ENCODE peak calls at places on chromosomes 5 and 9, in five cellular contexts. A is lung, V is stomach, N is AG04450, T is epithelial cell of esophagus. J is an unnamed sample.

GRCh38 chr5:138790684-138791083 is 37.5 kb downstream of the CTNNA1 start:
- DNase-seq in A (no peak), N (no peak), T (no peak), V (no peak), J (no peak)

GRCh38 chr9:91663858-91664257 is 240.2 kb upstream of the NFIL3 start:
- DNase-seq in N (no peak), V (no peak), T (peak; percentile 44), A (no peak), J (no peak)

GRCh38 chr5:52491829-52492217 is 295.9 kb upstream of the ITGA1 start:
- DNase-seq in A (no peak), N (no peak), V (no peak), T (no peak), J (no peak)

GRCh38 chr9:99513441-99514112 is 291.5 kb downstream of the SEC61B start:
- DNase-seq in N (no peak), V (no peak), A (no peak), T (no peak), J (no peak)

GRCh38 chr5:144035341-144035740 is 135.1 kb downstream of the YIPF5 start:
- DNase-seq in V (no peak), T (no peak), N (no peak), A (no peak), J (no peak)

GRCh38 chr5:124289641-124290201 is 456.7 kb downstream of the ZNF608 start:
- DNase-seq in T (peak; percentile 77), V (peak; percentile 69), A (no peak), N (no peak), J (no peak)

GRCh38 chr9:81394816-81395215 is 294.5 kb downstream of the TLE1 start:
- DNase-seq in A (no peak), T (no peak), V (no peak), N (no peak), J (no peak)

GRCh38 chr5:156201793-156202388 is 125.1 kb upstream of the SGCD start:
- DNase-seq in N (peak; percentile 8), V (no peak), A (no peak), T (peak; percentile 4), J (no peak)

GRCh38 chr9:78026947-78027346 is 4.7 kb downstream of the GNAQ start:
- DNase-seq in A (no peak), N (no peak), T (peak; percentile 49), V (no peak), J (peak; percentile 19)

GRCh38 chr5:94086194-94086593 is 344.8 kb upstream of the POU5F2 start:
- DNase-seq in N (no peak), A (no peak), T (peak; percentile 10), V (no peak), J (no peak)

GRCh38 chr9:131773911-131774379 is 34.1 kb upstream of the RAPGEF1 start:
- DNase-seq in A (peak; percentile 31), T (peak; percentile 71), V (peak; percentile 30), N (peak; percentile 32), J (peak; percentile 82)

GRCh38 chr5:170411100-170411499 is 21.9 kb upstream of the KCNMB1 start:
- DNase-seq in A (no peak), V (no peak), T (no peak), N (no peak), J (no peak)
- TF ChIP-seq CTCF in A (no peak), V (no peak), T (no peak), N (no peak), J (no peak)

DNA sequence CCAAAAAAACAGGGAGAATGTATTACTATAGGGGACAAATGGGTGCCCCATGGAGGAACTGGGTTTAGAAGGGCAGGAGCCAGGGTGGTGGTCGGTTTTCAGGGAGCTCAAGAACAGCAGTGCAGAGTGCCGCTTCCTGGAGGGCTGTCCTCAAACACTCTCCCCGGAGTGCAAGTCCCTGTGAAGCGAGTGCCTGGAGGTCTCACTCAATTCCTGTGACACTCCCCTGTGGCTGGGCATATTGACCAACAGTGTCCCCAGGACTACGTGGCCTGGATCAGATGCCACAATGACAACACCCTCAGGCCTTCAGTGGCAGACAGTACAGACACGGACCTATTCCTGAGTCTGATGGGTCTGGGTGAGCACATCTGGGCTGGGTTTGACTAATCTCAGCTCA is 412.1 kb upstream of the IRX2 start:
- DNase-seq in A (no peak), T (no peak), N (no peak), V (no peak), J (no peak)
- TF ChIP-seq CTCF in A (no peak), T (no peak), N (no peak), V (no peak), J (no peak)

DNA sequence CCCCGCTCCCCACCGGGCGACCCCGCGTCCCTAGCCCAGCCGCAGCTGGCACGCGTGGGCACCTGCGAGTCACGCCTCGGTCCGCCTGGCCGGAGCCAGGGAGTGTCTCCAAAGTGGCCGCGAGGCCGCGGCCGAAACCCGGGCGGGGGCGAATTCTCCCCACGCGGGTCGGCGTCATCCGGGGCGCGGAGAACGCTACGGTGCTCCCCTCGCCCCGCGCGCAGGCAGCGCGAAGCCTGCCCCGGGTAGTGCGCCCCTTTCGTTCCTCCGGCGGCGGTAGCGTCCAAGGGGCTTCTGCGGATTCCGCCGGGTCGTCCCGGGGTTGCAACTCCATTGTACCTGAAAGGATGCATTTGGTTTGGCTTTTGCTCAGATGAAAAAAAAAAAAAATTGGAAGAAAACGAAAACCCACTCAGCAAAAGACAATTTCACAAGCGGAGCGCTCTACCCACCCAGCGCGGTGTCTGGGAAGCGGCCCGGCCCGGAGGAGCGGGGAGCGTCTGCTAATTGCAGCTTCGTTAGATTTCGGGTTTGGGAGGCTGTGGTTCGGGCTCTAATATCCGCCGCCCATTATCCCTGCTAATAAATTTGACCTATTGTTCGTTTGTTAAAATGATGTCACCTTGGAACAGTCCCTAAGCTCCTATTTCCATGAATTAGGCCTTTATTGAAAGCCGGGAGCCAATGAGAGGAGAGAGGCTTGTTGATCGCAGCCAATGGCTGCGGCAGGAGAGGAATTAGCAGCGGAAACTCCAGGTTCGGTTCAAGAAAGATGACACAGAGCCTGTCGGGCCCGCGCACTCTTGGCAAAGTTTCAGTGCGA is at the start of gene TLX3:
- DNase-seq in T (peak; percentile 76), N (no peak), A (no peak), V (no peak), J (peak; percentile 75)
- TF ChIP-seq CTCF in T (no peak), N (no peak), A (no peak), V (no peak), J (no peak)

GRCh38 chr9:3762076-3762475 is 236.3 kb upstream of the RFX3 start:
- DNase-seq in A (no peak), T (no peak), V (no peak), N (no peak), J (no peak)

GRCh38 chr9:3756071-3756470 is 230.3 kb upstream of the RFX3 start:
- DNase-seq in A (no peak), N (no peak), T (no peak), V (no peak), J (no peak)

GRCh38 chr9:3758816-3759576 is 233.2 kb upstream of the RFX3 start:
- DNase-seq in N (no peak), A (no peak), T (peak; percentile 50), V (no peak), J (no peak)

DNA sequence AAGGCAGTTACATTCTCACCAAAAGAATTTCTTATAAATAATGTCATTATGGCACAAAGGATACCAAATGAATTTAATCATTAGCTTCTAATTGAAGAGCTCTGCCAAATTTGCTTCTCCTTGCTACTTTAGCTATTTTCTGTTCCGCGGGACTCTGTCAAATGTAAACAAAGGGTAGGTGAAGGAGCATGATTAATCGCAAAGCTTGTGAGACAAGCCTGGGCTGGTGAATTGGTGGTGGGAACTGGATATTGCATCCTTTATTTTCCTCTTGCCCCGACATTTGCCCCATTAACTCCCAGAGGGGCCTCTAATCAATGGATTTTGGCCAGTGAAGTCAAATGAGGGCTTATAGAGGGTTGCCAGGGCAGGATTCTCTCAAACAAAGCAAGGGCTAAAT is 234.2 kb upstream of the RFX3 start:
- DNase-seq in N (no peak), T (peak; percentile 84), V (no peak), A (no peak), J (peak; percentile 36)
- TF ChIP-seq CTCF in N (no peak), T (peak; percentile 50), V (no peak), A (no peak), J (no peak)

GRCh38 chr5:151740958-151741373 is 17.5 kb downstream of the ATOX1 start:
- DNase-seq in N (no peak), T (peak; percentile 60), A (no peak), V (no peak), J (peak; percentile 72)
- TF ChIP-seq CTCF in N (no peak), T (no peak), A (no peak), V (no peak), J (peak; percentile 67)

GRCh38 chr9:70137577-70137976 is 93.9 kb downstream of the MAMDC2 start:
- DNase-seq in N (no peak), A (no peak), V (no peak), T (no peak), J (no peak)

GRCh38 chr9:70136632-70137031 is 93.0 kb downstream of the MAMDC2 start:
- DNase-seq in A (no peak), V (no peak), N (no peak), T (peak; percentile 56), J (peak; percentile 75)

GRCh38 chr9:70133253-70134208 is 89.9 kb downstream of the MAMDC2 start:
- DNase-seq in A (no peak), N (no peak), V (no peak), T (peak; percentile 23), J (no peak)

GRCh38 chr9:70134360-70134759 is 90.7 kb downstream of the MAMDC2 start:
- DNase-seq in T (no peak), V (no peak), A (no peak), N (no peak), J (no peak)

DNA sequence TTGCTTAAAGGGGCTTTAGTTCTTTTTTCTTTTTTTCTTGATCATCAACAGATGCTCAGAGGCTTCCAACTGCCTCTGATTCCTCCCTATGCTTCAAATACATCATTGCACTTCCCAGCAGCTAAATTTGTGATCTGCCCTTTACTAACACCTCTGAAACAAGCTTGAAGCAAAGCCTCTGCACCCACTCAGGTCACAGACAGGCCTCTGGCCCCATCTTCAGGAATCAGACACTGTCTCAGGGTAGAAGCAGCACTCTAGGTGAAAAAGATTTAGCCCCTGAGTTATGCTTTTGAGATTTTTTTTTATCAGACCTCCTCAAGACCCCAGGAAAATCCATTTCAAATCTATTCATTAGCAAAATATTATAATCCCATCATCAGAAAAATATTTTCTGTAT is 91.5 kb downstream of the MAMDC2 start:
- DNase-seq in T (no peak), N (no peak), V (no peak), A (no peak), J (no peak)
- TF ChIP-seq CTCF in T (no peak), N (peak; percentile 15), V (no peak), A (no peak), J (no peak)

DNA sequence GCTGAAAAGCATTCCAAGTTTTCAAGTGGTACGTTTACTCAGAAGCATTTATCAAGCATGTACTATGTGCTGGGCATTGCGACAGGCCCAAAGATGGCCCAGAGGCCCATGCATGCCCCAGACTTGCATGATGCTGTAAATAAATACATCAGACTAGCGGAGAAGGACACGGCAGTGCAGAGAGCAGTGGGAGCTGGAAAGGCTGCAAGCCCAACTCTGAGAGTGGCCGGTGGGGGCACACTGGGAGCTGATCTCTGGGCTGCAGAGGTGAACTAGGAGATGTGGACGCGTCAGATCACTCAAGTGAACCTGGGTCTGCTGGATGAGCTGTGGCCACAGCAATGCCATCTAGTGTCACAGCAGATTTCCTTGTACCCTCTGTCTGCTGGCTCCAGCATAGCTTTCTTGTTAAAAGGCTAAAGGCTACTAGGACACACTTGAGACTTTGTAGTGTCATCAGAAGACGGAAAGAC is 246.9 kb downstream of the FANCC start:
- DNase-seq in T (no peak), V (peak; percentile 10), A (no peak), N (no peak), J (no peak)
- TF ChIP-seq CTCF in T (no peak), V (no peak), A (no peak), N (no peak), J (no peak)

GRCh38 chr9:88747768-88748167 is 212.8 kb downstream of the NXNL2 start:
- DNase-seq in A (no peak), N (no peak), V (no peak), T (peak; percentile 87), J (peak; percentile 82)
- TF ChIP-seq CTCF in A (no peak), N (no peak), V (no peak), T (peak; percentile 5), J (no peak)

GRCh38 chr9:7592321-7593319 is 207.0 kb downstream of the DMAC1 start:
- DNase-seq in T (peak; percentile 2), A (no peak), N (no peak), V (no peak), J (no peak)
- TF ChIP-seq CTCF in T (no peak), A (no peak), N (no peak), V (no peak), J (no peak)

J was measured in RWPE1.